ENCODE peak calls at places on chromosomes 7 and 10, in seven cellular contexts. K, E, R, X, G, M and B are unnamed samples.

GRCh38 chr10:126013489-126014281 is 117.3 kb downstream of the FANK1 start:
- DNase-seq in X (peak; percentile 18), G (peak; percentile 7), R (peak; percentile 72), E (no peak), M (no peak), K (no peak), B (no peak)

GRCh38 chr7:380724-381210 is 90.8 kb downstream of the FOXL3 start:
- DNase-seq in E (peak; percentile 30), X (no peak), G (no peak), M (no peak), R (no peak), K (no peak), B (no peak)

GRCh38 chr7:138246391-138246790 is 170.1 kb downstream of the AKR1D1 start:
- DNase-seq in X (no peak), R (no peak), K (no peak), G (no peak), E (no peak), M (no peak), B (no peak)

GRCh38 chr7:17498230-17498629 is 199.8 kb downstream of the AHR start:
- DNase-seq in X (no peak), K (no peak), G (no peak), R (no peak), M (no peak), E (no peak), B (no peak)

GRCh38 chr7:2633538-2634264 is 1.9 kb downstream of the TTYH3 start:
- DNase-seq in E (no peak), M (no peak), G (no peak), X (no peak), R (peak; percentile 93), K (no peak), B (no peak)

GRCh38 chr7:156274557-156274956 is 366.0 kb upstream of the RNF32 start:
- DNase-seq in E (no peak), M (no peak), K (no peak), X (no peak), R (no peak), G (no peak), B (no peak)

GRCh38 chr7:46145412-46145811 is 224.3 kb upstream of the IGFBP3 start:
- DNase-seq in R (peak; percentile 84), E (no peak), M (no peak), X (no peak), K (no peak), G (no peak), B (no peak)

GRCh38 chr7:155710035-155710434 is 65.6 kb downstream of the RBM33 start:
- DNase-seq in E (no peak), K (no peak), R (no peak), X (no peak), G (no peak), M (no peak), B (no peak)

GRCh38 chr7:100008525-100008924 is 6.9 kb upstream of the ZKSCAN1 start:
- DNase-seq in X (no peak), E (no peak), G (no peak), M (no peak), R (no peak), K (no peak), B (no peak)

GRCh38 chr10:60717852-60718251 is 60.4 kb upstream of the CDK1 start:
- DNase-seq in M (no peak), X (no peak), G (no peak), E (no peak), R (no peak), K (no peak), B (no peak)

GRCh38 chr10:108465871-108466641 is 1301.5 kb upstream of the SORCS1 start:
- DNase-seq in E (no peak), X (no peak), K (no peak), M (no peak), G (no peak), R (peak; percentile 88), B (no peak)

GRCh38 chr7:141156446-141156845 is 82.6 kb downstream of the TMEM178B start:
- DNase-seq in K (no peak), G (no peak), E (no peak), R (no peak), X (no peak), M (no peak), B (no peak)

GRCh38 chr7:80883188-80884025 is 35.4 kb downstream of the SEMA3C start:
- DNase-seq in R (peak; percentile 75), M (no peak), X (no peak), E (no peak), K (no peak), G (no peak), B (no peak)

GRCh38 chr7:49623943-49624342 is 149.5 kb upstream of the VWC2 start:
- DNase-seq in M (no peak), X (no peak), R (no peak), G (no peak), E (no peak), K (no peak), B (no peak)

GRCh38 chr10:132306951-132307751 is 599 bp downstream of the STK32C start:
- DNase-seq in R (no peak), K (no peak), E (no peak), X (no peak), G (no peak), M (no peak), B (no peak)

GRCh38 chr7:44277851-44278250 is 47.5 kb downstream of the CAMK2B start:
- DNase-seq in K (no peak), R (no peak), M (no peak), X (no peak), E (peak; percentile 15), G (no peak), B (no peak)

GRCh38 chr10:122050316-122050715 is 61.4 kb downstream of the TACC2 start:
- DNase-seq in K (no peak), M (no peak), R (no peak), X (no peak), E (no peak), G (no peak), B (no peak)

GRCh38 chr7:47478017-47478344 is 103.9 kb downstream of the TNS3 start:
- DNase-seq in X (no peak), M (no peak), G (no peak), R (peak; percentile 46), K (no peak), E (no peak), B (no peak)

GRCh38 chr10:35192645-35193249 is 66.1 kb downstream of the CREM start:
- DNase-seq in R (no peak), E (no peak), G (no peak), M (no peak), X (no peak), K (no peak), B (no peak)

GRCh38 chr10:110664483-110665420 is 20.6 kb downstream of the RBM20 start:
- DNase-seq in E (no peak), G (no peak), M (no peak), K (no peak), X (no peak), R (peak; percentile 68), B (no peak)

GRCh38 chr7:14381306-14381705 is 391.8 kb upstream of the ETV1 start:
- DNase-seq in R (peak; percentile 27), E (no peak), X (no peak), K (no peak), M (no peak), G (no peak), B (no peak)

GRCh38 chr7:140214075-140214684 is 37.4 kb upstream of the KDM7A start:
- DNase-seq in X (no peak), M (no peak), G (no peak), R (peak; percentile 26), K (no peak), E (no peak), B (peak; percentile 43)

GRCh38 chr7:50393076-50393475 is 57.1 kb downstream of the FIGNL1 start:
- DNase-seq in G (peak; percentile 32), K (no peak), R (no peak), M (no peak), E (no peak), X (no peak), B (no peak)

GRCh38 chr7:135189221-135189662 is 18.7 kb upstream of the CYREN start:
- DNase-seq in G (no peak), X (no peak), M (no peak), E (no peak), R (no peak), K (peak; percentile 54), B (no peak)